ENCODE peak calls at places on chromosomes 13 and 19, in four cellular contexts. T, N, F and R are unnamed samples.

GRCh38 chr19:7993560-7993959 is 11.9 kb downstream of the ELAVL1 start:
- DNase-seq in F (peak), T (no peak), N (no peak), R (no peak)

GRCh38 chr13:26019881-26020535 is 31.8 kb downstream of the SHISA2 start:
- DNase-seq in N (no peak), T (peak), F (no peak), R (no peak)

GRCh38 chr19:15418112-15418587 is 638 bp downstream of the AKAP8L start:
- DNase-seq in N (no peak), T (peak), F (no peak), R (no peak)

GRCh38 chr13:90746230-90746629 is 601.3 kb upstream of the MIR17HG start:
- DNase-seq in F (no peak), N (no peak), T (no peak), R (no peak)

GRCh38 chr13:95494082-95494681 is 58.3 kb upstream of the CLDN10 start:
- DNase-seq in T (peak), F (no peak), N (no peak), R (no peak)

GRCh38 chr19:43638214-43638990 is 1.2 kb downstream of the CADM4 start:
- DNase-seq in F (no peak), T (no peak), N (no peak), R (no peak)

GRCh38 chr13:49524740-49525501 is 29.2 kb downstream of the PHF11 start:
- DNase-seq in F (no peak), T (no peak), N (no peak), R (no peak)

GRCh38 chr19:7731615-7732014 is 295 bp downstream of the CLEC4G start:
- DNase-seq in T (no peak), F (no peak), N (no peak), R (no peak)

GRCh38 chr19:11387154-11388034 is 3.3 kb upstream of the EPOR start:
- DNase-seq in F (no peak), N (no peak), T (no peak), R (no peak)

GRCh38 chr13:109787135-109787954 is 962 bp upstream of the IRS2 start:
- DNase-seq in N (peak), T (peak), F (peak), R (no peak)

DNA sequence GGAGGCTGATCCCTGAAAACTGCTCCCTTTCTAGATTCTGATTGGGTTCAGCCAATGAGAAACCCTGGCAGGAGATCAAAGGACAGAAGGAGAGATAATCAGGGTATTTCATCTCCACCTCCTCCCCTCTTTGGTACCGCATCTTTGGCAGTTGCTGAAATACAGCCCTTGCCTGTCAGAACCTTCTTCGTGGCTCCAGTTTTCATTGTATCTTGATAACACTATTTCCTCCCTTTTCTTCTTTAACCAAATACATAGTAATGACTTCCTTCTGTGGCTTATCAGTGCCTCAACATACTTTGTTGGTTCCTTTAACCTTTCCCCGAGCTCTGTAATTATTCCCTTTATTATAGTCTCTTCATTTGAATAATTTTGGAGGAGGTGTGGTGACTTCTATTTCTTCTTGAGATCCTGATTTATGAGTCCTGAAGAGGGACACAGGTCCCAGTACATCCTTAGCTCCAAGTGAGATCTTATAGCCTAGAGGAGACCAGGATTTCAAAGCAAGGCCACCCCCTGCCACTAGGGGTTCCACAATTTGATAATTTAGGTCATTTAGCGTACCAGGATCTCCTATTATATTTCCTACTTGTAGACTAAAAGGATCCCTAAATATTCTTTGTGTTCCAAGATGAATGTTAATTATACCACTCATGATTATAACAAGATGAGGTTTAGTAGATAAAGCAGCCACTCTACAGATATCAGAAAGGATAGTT is 98.0 kb downstream of the EDNRB start:
- DNase-seq in F (no peak), N (no peak), T (no peak), R (no peak)
- TF ChIP-seq CTCF in F (peak), N (no peak), T (no peak), R (peak)

GRCh38 chr13:20174656-20175405 is 14.0 kb upstream of the GJA3 start:
- DNase-seq in F (peak), T (peak), N (peak), R (peak)
- H3K4me3 ChIP-seq in F (no peak), T (peak), N (no peak), R (no peak)

GRCh38 chr13:23866420-23867026 is 22.7 kb downstream of the MIPEP start:
- DNase-seq in N (no peak), F (no peak), T (no peak), R (no peak)

GRCh38 chr13:23871616-23872220 is 17.5 kb downstream of the MIPEP start:
- DNase-seq in F (no peak), N (no peak), T (peak), R (no peak)

GRCh38 chr13:23867027-23867491 is 22.1 kb downstream of the MIPEP start:
- DNase-seq in T (peak), F (peak), N (no peak), R (no peak)

GRCh38 chr13:23868521-23868920 is 20.7 kb downstream of the MIPEP start:
- DNase-seq in N (no peak), F (no peak), T (peak), R (no peak)

DNA sequence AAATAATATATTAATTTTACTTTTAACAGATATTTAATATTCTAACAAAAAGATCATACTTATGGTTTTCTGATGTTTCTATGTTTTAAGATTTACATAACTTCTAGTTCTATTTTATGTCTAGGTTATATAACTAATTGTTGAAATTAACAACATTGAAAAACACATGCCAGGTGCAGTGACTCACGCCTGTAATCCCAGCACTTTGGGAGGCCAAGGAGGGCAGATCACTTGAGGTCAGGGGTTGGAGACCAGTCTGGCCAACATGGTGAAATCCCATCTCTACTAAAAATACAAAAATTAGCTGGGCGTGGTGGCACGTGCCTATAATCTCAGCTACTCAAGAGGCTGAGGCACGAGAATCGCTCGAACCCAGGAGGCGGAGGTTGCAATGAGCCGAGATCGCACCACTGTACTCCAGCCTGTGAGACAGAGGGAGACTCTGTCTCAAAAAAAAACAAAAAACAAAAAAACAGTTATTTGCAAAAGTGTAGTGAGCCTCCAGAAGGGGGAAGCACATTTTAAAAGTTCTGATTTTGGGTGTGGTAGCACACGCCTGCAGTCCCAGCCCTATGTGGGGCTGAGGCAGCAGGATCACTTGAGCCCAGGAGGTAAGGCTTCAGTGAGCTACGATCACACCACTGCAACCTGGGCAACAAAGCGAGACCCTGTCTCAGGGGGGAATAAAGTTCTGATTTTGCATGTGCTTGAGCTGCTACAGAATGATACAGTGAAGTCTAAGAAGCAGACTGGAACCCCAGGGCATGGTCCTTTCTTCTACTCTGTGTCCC is 18.6 kb downstream of the MIPEP start:
- DNase-seq in F (no peak), T (peak), N (no peak), R (no peak)
- TF ChIP-seq CTCF in F (no peak), T (peak), N (no peak), R (no peak)

DNA sequence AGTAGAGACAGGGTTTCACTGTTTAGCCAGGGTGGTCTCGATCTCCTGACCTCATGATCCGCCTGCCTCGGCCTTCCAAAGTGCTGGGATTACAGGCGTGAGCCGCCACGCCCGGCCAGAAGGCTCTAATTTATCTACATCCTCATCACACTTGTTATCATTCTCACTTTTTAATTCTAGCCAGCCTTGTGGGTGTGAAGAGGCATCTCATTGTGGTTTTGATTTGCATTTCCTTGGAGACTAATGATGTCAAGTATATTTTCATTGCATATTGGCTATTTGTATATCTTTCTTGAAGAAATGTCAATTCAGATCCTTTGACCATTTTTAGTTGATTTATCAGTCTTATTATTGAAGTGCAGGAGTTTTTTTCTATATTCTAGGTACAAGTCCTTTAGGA is 27.8 kb upstream of the HIF3A start:
- DNase-seq in F (no peak), T (no peak), N (no peak), R (no peak)
- H3K4me3 ChIP-seq in F (peak), T (no peak), N (no peak), R (no peak)

DNA sequence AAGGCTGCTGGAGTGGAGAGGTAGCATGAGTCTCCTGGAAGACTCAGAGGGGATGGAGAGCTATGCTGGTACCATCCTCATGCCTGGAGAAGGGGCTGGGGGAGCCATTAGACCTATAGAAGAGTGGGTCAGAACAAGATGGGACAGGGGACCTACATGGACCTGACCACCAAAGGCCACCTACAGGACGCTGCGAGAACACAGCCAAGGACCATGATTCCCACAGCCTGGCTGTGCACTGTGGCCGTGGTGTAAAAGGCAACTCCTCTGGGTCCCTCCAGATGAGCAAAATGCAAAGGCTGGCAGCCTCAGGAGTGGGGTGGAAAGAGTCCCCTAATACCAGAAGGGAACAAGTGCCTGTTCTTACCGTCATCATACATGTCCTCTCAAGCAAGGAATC is 216.2 kb downstream of the SLC7A1 start:
- DNase-seq in F (peak), T (no peak), N (no peak), R (no peak)
- TF ChIP-seq CTCF in F (peak), T (no peak), N (no peak), R (no peak)

GRCh38 chr13:43085545-43085944 is 62.2 kb downstream of the DNAJC15 start:
- DNase-seq in F (no peak), N (no peak), T (peak), R (no peak)

GRCh38 chr13:43083750-43084149 is 60.4 kb downstream of the DNAJC15 start:
- DNase-seq in T (no peak), F (no peak), N (no peak), R (no peak)

GRCh38 chr13:43089912-43090498 is 66.6 kb downstream of the DNAJC15 start:
- DNase-seq in N (no peak), F (no peak), T (no peak), R (no peak)

DNA sequence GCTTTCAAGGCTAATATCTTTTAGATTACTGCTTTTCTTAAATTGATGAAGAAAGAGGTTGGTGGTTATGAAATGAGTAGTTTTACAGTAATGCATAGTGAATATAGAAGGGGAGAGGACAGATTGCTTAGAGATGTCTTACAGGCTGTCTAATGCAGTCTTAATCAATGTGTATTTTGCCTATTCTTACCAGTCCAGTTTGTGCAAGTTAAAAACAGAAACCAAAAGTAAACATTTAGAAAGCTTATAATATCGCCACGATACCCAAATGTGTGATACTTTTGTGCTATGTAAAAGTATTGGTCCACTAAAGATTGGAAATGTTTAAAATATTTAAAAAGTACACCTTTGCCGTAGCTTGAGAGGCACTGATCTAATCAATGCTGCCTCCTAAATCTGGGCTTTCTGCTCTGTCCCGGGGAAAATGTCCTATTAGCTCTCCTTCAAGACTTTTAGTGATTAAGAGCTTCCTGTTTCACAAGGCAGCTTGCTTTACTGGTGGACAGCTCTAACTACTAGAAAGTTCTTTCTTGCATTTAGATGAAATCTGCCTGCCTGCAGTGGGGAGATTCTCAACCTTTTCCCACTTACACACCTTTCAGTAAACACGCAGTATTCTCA is 64.7 kb downstream of the DNAJC15 start:
- DNase-seq in N (no peak), F (no peak), T (peak), R (no peak)
- H3K4me3 ChIP-seq in N (no peak), F (peak), T (peak), R (no peak)

DNA sequence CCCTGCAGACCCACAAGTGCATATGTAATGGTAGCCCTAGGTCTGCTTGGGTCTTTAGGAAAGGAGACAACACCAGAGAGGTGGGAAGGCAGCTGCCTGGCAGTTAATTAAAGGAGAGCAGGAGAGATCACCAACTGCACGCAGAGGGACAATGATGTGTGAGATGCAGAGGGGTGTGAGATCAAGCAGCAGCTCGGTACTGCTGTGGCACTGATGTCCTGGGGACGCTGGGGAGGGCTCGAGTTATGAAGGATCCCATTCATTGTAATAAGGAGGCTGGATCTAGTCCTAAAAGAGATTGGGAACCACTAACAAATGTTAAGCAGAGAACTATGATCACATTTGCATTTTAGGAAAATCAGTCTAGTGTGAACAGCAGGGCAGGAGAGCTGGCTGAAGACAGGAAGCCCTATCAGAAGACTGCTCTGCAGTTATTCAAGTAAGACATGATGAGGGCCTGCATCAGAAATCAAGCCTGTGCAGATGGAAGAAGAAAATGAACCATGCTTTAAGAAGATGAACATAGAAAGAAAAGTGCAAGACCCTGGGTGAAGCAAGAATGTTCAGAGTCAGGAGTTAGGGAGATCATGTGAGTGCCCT is 80.4 kb downstream of the DLEU7 start:
- DNase-seq in T (no peak), N (no peak), F (no peak), R (no peak)
- TF ChIP-seq CTCF in T (no peak), N (no peak), F (no peak), R (no peak)